ENCODE peak calls at places on chromosomes 5 and 9, in five cellular contexts. O is left ventricle myocardium inferior, L is HCT116, I is SJSA1, P is fibroblast of mammary gland. V is an unnamed sample.

GRCh38 chr5:57207681-57208080 is 33.8 kb downstream of the GPBP1 start:
- DNase-seq in O (peak), L (no peak), I (no peak), P (no peak), V (no peak)

GRCh38 chr5:151663617-151664322 is 22.9 kb downstream of the SPARC start:
- DNase-seq in O (peak), L (no peak), I (no peak), P (peak), V (no peak)

GRCh38 chr5:10467281-10468198 is 25.9 kb downstream of the ROPN1L start:
- DNase-seq in O (no peak), L (no peak), I (peak), P (peak), V (no peak)

GRCh38 chr5:16585028-16585667 is 31.6 kb downstream of the RETREG1 start:
- DNase-seq in O (no peak), L (no peak), I (no peak), P (no peak), V (no peak)

GRCh38 chr5:116938488-116938887 is 363.9 kb upstream of the SEMA6A start:
- DNase-seq in O (no peak), L (no peak), I (no peak), P (no peak), V (no peak)

GRCh38 chr5:30380228-30380627 is 813.3 kb upstream of the CDH6 start:
- DNase-seq in O (no peak), L (no peak), I (no peak), P (no peak), V (no peak)

GRCh38 chr5:42636425-42636824 is 120.2 kb upstream of the CCDC152 start:
- DNase-seq in O (no peak), L (peak), I (no peak), P (peak), V (no peak)

GRCh38 chr9:130414910-130415746 is 29.6 kb upstream of the ASS1 start:
- DNase-seq in O (no peak), L (no peak), I (no peak), P (no peak), V (no peak)

GRCh38 chr5:163185315-163185714 is 252.1 kb upstream of the CCNG1 start:
- DNase-seq in O (no peak), L (no peak), I (no peak), P (no peak), V (no peak)

GRCh38 chr9:14466429-14466818 is 152.5 kb upstream of the NFIB start:
- DNase-seq in O (no peak), L (no peak), I (no peak), P (no peak), V (no peak)

GRCh38 chr5:8333977-8334376 is 465.0 kb downstream of the MTRR start:
- DNase-seq in O (no peak), L (no peak), I (no peak), P (no peak), V (no peak)

GRCh38 chr5:178364326-178364675 is 131.7 kb upstream of the PHYKPL start:
- DNase-seq in O (no peak), L (no peak), I (no peak), P (no peak), V (no peak)

GRCh38 chr9:27371382-27371781 is 74.4 kb upstream of the EQTN start:
- DNase-seq in O (no peak), L (peak), I (no peak), P (no peak), V (no peak)

GRCh38 chr9:130561056-130561455 is 18.3 kb upstream of the FUBP3 start:
- DNase-seq in O (no peak), L (no peak), I (no peak), P (no peak), V (peak)

GRCh38 chr9:129558551-129559505 is 62.1 kb downstream of the C9orf50 start:
- DNase-seq in O (no peak), L (no peak), I (no peak), P (no peak), V (no peak)

GRCh38 chr5:95760291-95761191 is 29.4 kb downstream of the RHOBTB3 start:
- DNase-seq in O (no peak), L (no peak), I (peak), P (peak), V (no peak)

GRCh38 chr9:88539246-88539645 is 4.3 kb downstream of the NXNL2 start:
- DNase-seq in O (no peak), L (no peak), I (no peak), P (no peak), V (no peak)

GRCh38 chr5:34891981-34892380 is 23.3 kb downstream of the RAD1 start:
- DNase-seq in O (no peak), L (no peak), I (no peak), P (peak), V (no peak)

GRCh38 chr5:150131978-150132694 is 23.5 kb downstream of the PDGFRB start:
- DNase-seq in O (no peak), L (no peak), I (no peak), P (peak), V (no peak)

GRCh38 chr9:137222190-137223077 is at the start of gene RNF208:
- DNase-seq in O (no peak), L (no peak), I (no peak), P (no peak), V (no peak)

DNA sequence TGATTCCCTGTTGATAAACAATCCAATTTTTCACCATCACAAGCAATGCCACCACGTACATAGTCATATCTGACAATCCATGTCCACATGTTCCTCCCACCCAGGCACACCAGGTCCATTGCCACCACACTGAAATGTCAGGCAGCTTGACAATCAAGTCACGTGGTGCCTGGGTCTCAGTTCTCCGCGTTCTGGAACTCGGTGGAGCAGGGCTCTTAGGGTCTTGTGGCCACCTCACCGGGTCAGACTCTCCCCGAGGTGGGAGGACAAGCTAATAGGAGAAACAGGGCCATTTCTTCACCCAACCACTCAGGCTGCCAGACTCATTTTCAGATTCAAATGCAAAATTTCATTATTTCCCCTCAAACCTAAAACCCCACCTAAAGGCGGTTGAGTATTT is 200.5 kb upstream of the GAS1 start:
- DNase-seq in O (no peak), L (no peak), I (no peak), P (no peak), V (no peak)
- H3K4me3 ChIP-seq in O (peak), L (no peak), I (no peak), P (no peak), V (peak)

GRCh38 chr5:180352116-180352975 is 790 bp downstream of the GFPT2 start:
- DNase-seq in O (peak), L (no peak), I (peak), P (no peak), V (no peak)
- H3K4me3 ChIP-seq in O (peak), L (peak), I (peak), P (peak), V (peak)

GRCh38 chr5:1887400-1888360 is 5.0 kb upstream of the IRX4 start:
- DNase-seq in O (no peak), L (no peak), I (no peak), P (no peak), V (no peak)
- H3K4me3 ChIP-seq in O (peak), L (no peak), I (no peak), P (no peak), V (peak)

GRCh38 chr5:139295692-139296091 is 2.2 kb downstream of the MATR3 start:
- DNase-seq in O (no peak), L (no peak), I (no peak), P (peak), V (no peak)

GRCh38 chr5:139294372-139295165 is 1.0 kb downstream of the MATR3 start:
- DNase-seq in O (peak), L (peak), I (peak), P (peak), V (peak)

GRCh38 chr5:139297439-139298133 is 4.0 kb downstream of the MATR3 start:
- DNase-seq in O (no peak), L (no peak), I (no peak), P (no peak), V (no peak)

GRCh38 chr5:139296862-139297326 is 3.4 kb downstream of the MATR3 start:
- DNase-seq in O (no peak), L (no peak), I (no peak), P (no peak), V (no peak)

GRCh38 chr5:139296198-139296597 is 2.7 kb downstream of the MATR3 start:
- DNase-seq in O (no peak), L (no peak), I (no peak), P (no peak), V (no peak)
- H3K4me3 ChIP-seq in O (peak), L (no peak), I (no peak), P (no peak), V (no peak)

DNA sequence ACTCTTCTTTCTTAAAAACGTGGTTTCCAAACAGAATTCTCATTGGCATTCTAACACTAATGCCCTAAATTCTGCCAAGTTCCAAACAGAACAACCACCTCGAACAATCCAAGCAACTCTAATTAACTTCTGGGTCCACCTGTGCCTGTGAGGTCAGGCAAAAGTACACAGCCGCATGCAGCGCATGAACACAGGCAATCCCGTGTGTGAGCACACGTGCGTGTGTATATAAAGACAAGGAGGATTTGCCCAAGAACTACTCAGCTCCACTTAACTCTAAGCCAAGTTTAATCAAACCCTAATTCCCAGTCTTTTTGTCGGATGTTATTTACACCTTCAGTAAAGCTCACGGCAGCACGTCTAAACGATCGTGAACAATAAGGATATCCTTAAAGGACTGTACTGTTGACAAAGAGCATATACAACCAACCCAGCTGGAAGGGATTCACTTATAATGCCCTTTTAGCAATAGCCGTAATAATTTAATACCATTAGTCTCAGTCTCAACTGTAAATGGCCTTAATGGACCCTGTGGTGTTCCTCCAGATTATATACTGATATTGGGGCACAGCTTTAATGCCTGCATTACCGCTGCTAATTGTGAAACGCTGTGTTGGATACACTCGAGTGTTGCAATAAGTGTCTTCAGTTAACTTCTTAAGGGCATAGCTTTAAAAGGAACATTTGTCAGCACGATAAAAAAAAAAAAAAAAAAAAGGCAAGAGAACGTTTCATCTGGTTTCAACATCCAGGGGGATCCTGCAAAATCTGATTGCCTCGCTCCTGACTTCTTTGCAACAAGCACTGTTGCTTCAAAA is 78.1 kb downstream of the EBF1 start:
- DNase-seq in O (no peak), L (no peak), I (no peak), P (peak), V (no peak)
- H3K4me3 ChIP-seq in O (peak), L (no peak), I (no peak), P (peak), V (no peak)

DNA sequence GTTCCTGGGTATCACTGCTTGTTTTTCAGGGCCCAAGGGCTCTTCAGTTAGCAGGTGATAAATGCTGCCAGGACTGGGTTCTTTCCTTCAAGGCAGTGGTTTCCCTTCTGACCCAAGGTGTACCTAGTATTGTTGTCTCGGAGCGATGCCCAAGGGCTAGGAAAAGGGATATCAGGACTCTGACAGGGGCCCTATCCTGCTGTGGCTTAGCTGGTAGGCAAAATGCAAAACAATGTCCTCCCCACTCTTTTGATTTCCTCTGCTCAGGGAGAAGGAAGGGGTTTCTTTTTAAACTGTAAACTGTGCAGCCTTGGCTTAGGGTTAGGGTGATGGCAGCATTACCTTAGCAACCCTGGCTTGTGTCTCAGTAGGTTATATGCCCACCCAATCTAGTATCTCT is 508.8 kb upstream of the CTNND2 start:
- DNase-seq in O (no peak), L (no peak), I (no peak), P (no peak), V (no peak)
- H3K4me3 ChIP-seq in O (no peak), L (no peak), I (no peak), P (no peak), V (no peak)

GRCh38 chr9:37311938-37312730 is 110.4 kb upstream of the GRHPR start:
- DNase-seq in O (no peak), L (no peak), I (no peak), P (peak), V (no peak)
- H3K4me3 ChIP-seq in O (no peak), L (no peak), I (no peak), P (no peak), V (no peak)

GRCh38 chr9:127897194-127897692 is 2.2 kb downstream of the ST6GALNAC6 start:
- DNase-seq in O (peak), L (no peak), I (peak), P (peak), V (no peak)
- H3K4me3 ChIP-seq in O (peak), L (no peak), I (no peak), P (peak), V (no peak)

GRCh38 chr9:86941196-86941595 is 6.1 kb downstream of the GAS1 start:
- DNase-seq in O (no peak), L (no peak), I (no peak), P (no peak), V (no peak)
- H3K4me3 ChIP-seq in O (no peak), L (no peak), I (no peak), P (no peak), V (no peak)

DNA sequence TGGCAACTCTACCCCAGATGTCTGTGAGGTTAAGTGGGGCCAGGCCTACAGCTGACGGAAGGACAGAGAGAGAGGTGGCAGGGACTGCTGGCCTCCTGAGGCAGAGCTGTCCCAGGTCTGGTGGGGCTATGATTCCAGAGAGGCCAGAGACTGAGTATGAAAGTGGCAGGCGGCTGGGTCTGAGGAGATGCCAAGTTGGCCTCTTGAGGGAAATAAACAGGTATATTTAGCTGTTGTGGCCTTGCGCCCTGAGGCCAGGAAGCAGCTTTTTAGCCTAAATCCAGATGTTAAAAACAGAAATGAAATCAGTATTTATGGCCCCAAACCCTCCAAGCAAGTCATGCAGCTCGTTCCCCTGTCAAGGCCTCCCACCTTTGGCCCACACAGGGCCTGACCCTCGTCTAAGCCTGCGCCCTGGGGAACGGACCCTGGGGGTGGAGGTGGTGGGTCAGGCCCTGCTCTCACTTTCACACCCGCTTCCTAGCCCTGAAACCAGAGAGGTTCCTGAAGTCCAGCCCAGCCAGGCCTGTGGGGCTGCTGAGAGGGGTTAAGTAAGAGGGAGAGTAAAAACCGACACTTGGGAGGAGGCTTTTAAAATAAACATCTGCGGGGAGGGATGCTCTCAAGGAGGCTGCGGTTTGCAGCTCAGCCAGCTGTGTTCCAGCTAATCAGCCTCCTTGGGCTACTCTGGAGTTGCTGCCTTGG is 18.7 kb downstream of the PCDHGC5 start:
- DNase-seq in O (peak), L (no peak), I (peak), P (peak), V (no peak)
- H3K4me3 ChIP-seq in O (peak), L (no peak), I (no peak), P (peak), V (no peak)

V was measured in prostate gland.